ENCODE peak calls at places on chromosomes 3 and 15, in nine cellular contexts. O, E, D, T, F, W, U, V and N are unnamed samples.

GRCh38 chr3:106029941-106030619 is 161.3 kb upstream of the CBLB start:
- DNase-seq in V (no peak), W (no peak), U (peak), D (peak), T (no peak), F (no peak), O (no peak), E (no peak), N (no peak)

GRCh38 chr3:36548712-36549111 is 168.4 kb downstream of the STAC start:
- DNase-seq in W (no peak), T (no peak), U (no peak), E (no peak), O (no peak), F (no peak), V (no peak), D (no peak), N (no peak)

GRCh38 chr15:74315626-74316025 is 51.8 kb downstream of the CYP11A1 start:
- DNase-seq in V (no peak), D (no peak), W (no peak), U (no peak), F (no peak), T (no peak), O (no peak), E (no peak), N (no peak)

GRCh38 chr15:52097176-52097575 is 15.4 kb downstream of the BCL2L10 start:
- DNase-seq in F (no peak), E (no peak), V (no peak), W (no peak), O (no peak), U (no peak), T (no peak), D (no peak), N (no peak)

GRCh38 chr3:176219970-176220369 is 977.3 kb downstream of the TBL1XR1 start:
- DNase-seq in D (no peak), F (no peak), T (no peak), V (no peak), W (no peak), O (no peak), E (no peak), U (no peak), N (no peak)

GRCh38 chr3:14142567-14143270 is 17.9 kb downstream of the TMEM43 start:
- DNase-seq in V (no peak), W (peak), U (no peak), T (no peak), F (no peak), D (no peak), E (no peak), O (no peak), N (no peak)

GRCh38 chr3:167700046-167700445 is 34.6 kb downstream of the PDCD10 start:
- DNase-seq in F (no peak), E (no peak), W (no peak), T (peak), V (no peak), U (no peak), O (no peak), D (peak), N (no peak)

GRCh38 chr15:80160570-80161156 is 7.9 kb downstream of the FAH start:
- DNase-seq in F (peak), T (peak), U (peak), E (no peak), O (no peak), D (peak), V (peak), W (no peak), N (no peak)

GRCh38 chr3:135516143-135516542 is 449.4 kb upstream of the PPP2R3A start:
- DNase-seq in W (peak), E (no peak), T (peak), U (peak), D (peak), V (no peak), O (no peak), F (no peak), N (no peak)

GRCh38 chr3:188220988-188221818 is 67.2 kb downstream of the LPP start:
- DNase-seq in F (no peak), U (peak), T (peak), O (peak), V (no peak), E (no peak), D (peak), W (no peak), N (no peak)

GRCh38 chr15:59244337-59244736 is 37.7 kb downstream of the LDHAL6B start:
- DNase-seq in E (no peak), O (no peak), W (no peak), T (no peak), F (no peak), V (peak), D (no peak), U (no peak), N (no peak)

GRCh38 chr3:55439657-55440405 is 47.3 kb downstream of the WNT5A start:
- DNase-seq in U (no peak), T (no peak), O (no peak), W (no peak), D (no peak), F (no peak), E (no peak), V (no peak), N (no peak)

GRCh38 chr15:91186892-91187644 is 87.0 kb downstream of the SV2B start:
- DNase-seq in W (no peak), E (peak), V (no peak), T (peak), D (peak), F (peak), O (no peak), U (peak), N (no peak)

GRCh38 chr15:33068007-33068441 is 126.5 kb downstream of the FMN1 start:
- DNase-seq in U (peak), T (peak), F (no peak), W (peak), E (peak), D (peak), V (no peak), O (no peak), N (no peak)

GRCh38 chr3:108509263-108509662 is 1.1 kb downstream of the MYH15 start:
- DNase-seq in U (no peak), E (no peak), F (no peak), D (peak), O (no peak), W (no peak), V (no peak), T (no peak), N (no peak)

GRCh38 chr3:108509873-108510272 is 523 bp downstream of the MYH15 start:
- DNase-seq in D (no peak), E (no peak), F (peak), U (no peak), W (no peak), V (no peak), O (no peak), T (no peak), N (no peak)

GRCh38 chr3:108507887-108508286 is 2.5 kb downstream of the MYH15 start:
- DNase-seq in W (no peak), O (no peak), F (no peak), T (no peak), U (no peak), V (no peak), E (no peak), D (no peak), N (no peak)

GRCh38 chr3:108503722-108504121 is 6.7 kb downstream of the MYH15 start:
- DNase-seq in E (no peak), T (no peak), D (no peak), W (no peak), V (no peak), O (no peak), F (no peak), U (no peak), N (no peak)

DNA sequence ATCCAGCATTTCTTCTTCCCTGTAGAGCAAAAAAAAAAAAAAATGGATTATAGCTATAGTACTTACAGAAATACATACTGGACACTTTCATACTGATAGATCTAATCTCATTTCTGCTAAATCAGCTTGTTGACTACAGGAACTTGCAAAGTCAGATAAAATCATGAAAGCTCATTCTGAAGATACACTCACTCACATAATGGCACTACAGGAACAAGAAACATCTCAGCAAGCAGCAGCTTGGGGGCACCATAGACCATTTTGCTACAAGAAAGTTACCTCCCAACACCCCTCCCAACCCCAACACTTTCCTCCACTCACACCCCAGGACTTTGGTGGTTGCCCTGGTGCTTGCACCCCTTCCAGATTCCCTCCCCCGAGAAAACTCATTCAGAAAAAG is 4.6 kb downstream of the MYH15 start:
- DNase-seq in T (no peak), O (no peak), V (no peak), E (no peak), W (no peak), F (no peak), D (no peak), U (no peak), N (no peak)
- TF ChIP-seq CTCF in T (no peak), O (no peak), V (no peak), E (no peak), W (no peak), F (no peak), D (no peak), U (no peak), N (no peak)

GRCh38 chr3:98657429-98657828 is 64.0 kb upstream of the CPOX start:
- DNase-seq in V (no peak), W (peak), F (no peak), O (no peak), U (no peak), E (peak), D (peak), T (no peak), N (no peak)
- TF ChIP-seq CTCF in V (peak), W (no peak), F (no peak), O (no peak), U (peak), E (no peak), D (no peak), T (no peak), N (no peak)

DNA sequence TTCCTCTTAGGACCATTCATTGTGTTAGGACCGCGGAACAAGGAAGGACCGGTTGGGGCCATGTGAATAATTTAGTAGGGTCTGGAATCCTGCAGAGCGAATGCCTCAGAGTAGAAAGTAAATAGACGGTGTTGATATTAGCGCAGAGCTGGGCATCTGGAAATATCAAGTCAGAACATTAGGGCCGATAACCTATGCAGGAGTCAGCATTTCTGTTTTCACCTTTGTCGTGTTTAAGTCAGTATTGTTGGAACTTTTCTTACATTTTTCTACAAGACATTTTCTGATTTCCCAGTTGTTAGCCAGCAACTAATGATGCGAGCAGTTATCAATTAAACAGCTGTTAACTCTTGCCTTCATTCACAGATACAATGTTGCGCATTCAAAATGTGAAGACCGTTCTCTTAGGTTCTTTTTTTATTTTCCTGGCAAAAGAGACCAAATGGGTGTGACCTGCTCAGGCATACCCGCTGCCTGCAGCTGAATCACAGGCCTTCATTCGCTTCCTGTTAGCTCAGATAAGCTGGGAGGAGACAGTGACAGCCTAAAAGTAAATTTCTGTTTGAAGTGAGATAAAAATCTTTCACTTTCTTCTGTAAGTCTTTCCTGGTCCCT is 964 bp upstream of the PKM start:
- DNase-seq in D (peak), V (no peak), O (no peak), E (no peak), W (no peak), F (peak), U (peak), T (peak), N (no peak)
- TF ChIP-seq CTCF in D (no peak), V (no peak), O (no peak), E (no peak), W (no peak), F (no peak), U (no peak), T (no peak), N (no peak)

DNA sequence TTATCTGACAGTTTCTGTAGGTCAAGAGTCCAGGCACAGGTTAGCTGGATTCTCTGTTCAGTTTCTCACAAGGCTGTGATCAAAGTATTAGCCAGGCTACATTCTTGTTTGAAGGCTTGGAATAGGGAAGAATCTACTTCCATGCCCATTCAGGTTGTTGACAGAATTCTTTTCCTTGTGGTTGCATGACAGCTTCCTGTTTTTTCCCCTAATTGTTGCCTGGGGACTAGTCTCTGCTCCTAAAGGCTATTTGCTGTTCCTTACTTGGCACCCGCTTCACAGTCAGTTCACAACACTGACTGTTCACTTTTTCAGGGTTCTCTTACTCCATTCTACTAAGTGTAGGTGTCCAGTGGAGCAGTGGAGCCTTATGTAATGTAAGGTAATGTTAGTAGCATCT is 115.4 kb upstream of the GBE1 start:
- DNase-seq in O (no peak), T (peak), F (no peak), U (no peak), E (no peak), D (no peak), V (no peak), W (no peak), N (no peak)
- TF ChIP-seq CTCF in O (no peak), T (no peak), F (no peak), U (no peak), E (no peak), D (no peak), V (no peak), W (no peak), N (no peak)

GRCh38 chr3:5568451-5568850 is 380.9 kb downstream of the EDEM1 start:
- DNase-seq in W (peak), F (peak), V (no peak), U (no peak), D (no peak), E (peak), T (no peak), O (no peak), N (no peak)
- TF ChIP-seq CTCF in W (no peak), F (peak), V (peak), U (no peak), D (no peak), E (peak), T (no peak), O (no peak), N (no peak)

GRCh38 chr3:174346571-174346970 is 512.6 kb upstream of the NAALADL2 start:
- DNase-seq in U (no peak), E (no peak), T (no peak), W (no peak), D (no peak), O (no peak), V (no peak), F (no peak), N (no peak)

GRCh38 chr3:174342206-174342605 is 516.9 kb upstream of the NAALADL2 start:
- DNase-seq in V (no peak), F (no peak), O (no peak), W (no peak), D (no peak), E (no peak), U (no peak), T (peak), N (no peak)

GRCh38 chr3:174337227-174337626 is 521.9 kb upstream of the NAALADL2 start:
- DNase-seq in W (no peak), O (no peak), D (no peak), F (no peak), E (no peak), T (no peak), U (no peak), V (no peak), N (no peak)

GRCh38 chr3:174341014-174341413 is 518.1 kb upstream of the NAALADL2 start:
- DNase-seq in O (no peak), U (no peak), F (no peak), T (no peak), D (no peak), V (no peak), E (no peak), W (no peak), N (no peak)

GRCh38 chr3:174342941-174343431 is 516.1 kb upstream of the NAALADL2 start:
- DNase-seq in E (no peak), V (no peak), W (no peak), F (no peak), D (peak), U (peak), T (peak), O (no peak), N (no peak)
- TF ChIP-seq CTCF in E (no peak), V (no peak), W (no peak), F (no peak), D (peak), U (no peak), T (peak), O (no peak), N (no peak)

GRCh38 chr3:49629451-49629850 is 44.7 kb upstream of the APEH start:
- DNase-seq in O (no peak), T (no peak), W (no peak), V (no peak), D (no peak), E (no peak), U (no peak), F (no peak), N (no peak)

GRCh38 chr3:49627634-49628033 is 46.5 kb upstream of the APEH start:
- DNase-seq in F (no peak), T (no peak), O (no peak), U (no peak), V (no peak), D (no peak), E (no peak), W (no peak), N (no peak)

GRCh38 chr3:49628249-49628648 is 45.9 kb upstream of the APEH start:
- DNase-seq in F (no peak), U (no peak), E (no peak), D (no peak), W (no peak), V (no peak), O (no peak), T (no peak), N (no peak)

GRCh38 chr3:49630784-49631183 is 43.4 kb upstream of the APEH start:
- DNase-seq in V (no peak), U (no peak), W (no peak), F (no peak), E (no peak), D (no peak), O (no peak), T (no peak), N (no peak)

DNA sequence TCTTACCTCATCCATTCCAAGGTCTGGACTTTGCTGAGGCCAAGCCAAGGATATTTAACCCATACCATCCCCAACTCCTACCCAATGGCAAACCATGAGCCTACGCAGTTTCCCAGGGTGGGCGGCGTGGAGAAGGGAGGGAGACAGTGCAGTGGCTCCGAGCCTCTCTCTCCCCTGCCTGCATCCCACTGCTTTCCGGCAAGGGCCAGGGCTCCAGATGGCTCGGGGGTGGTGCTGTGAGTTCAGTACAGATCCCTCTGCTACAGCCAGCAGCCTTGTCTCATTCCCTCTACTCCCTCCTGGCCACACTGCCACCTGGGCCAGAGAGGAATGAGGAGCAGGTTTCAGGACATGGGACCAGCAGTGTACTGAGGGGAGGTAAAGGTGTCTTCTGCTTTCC is 44.3 kb upstream of the APEH start:
- DNase-seq in W (no peak), O (no peak), E (no peak), T (no peak), U (no peak), D (no peak), F (no peak), V (no peak), N (no peak)
- TF ChIP-seq CTCF in W (no peak), O (no peak), E (no peak), T (no peak), U (no peak), D (no peak), F (no peak), V (no peak), N (no peak)

GRCh38 chr15:29259233-29259632 is 10.4 kb downstream of the NSMCE3 start:
- DNase-seq in D (no peak), F (no peak), O (no peak), T (no peak), U (no peak), E (no peak), W (no peak), V (no peak), N (no peak)
- TF ChIP-seq CTCF in D (no peak), F (no peak), O (no peak), T (no peak), U (peak), E (no peak), W (no peak), V (peak), N (no peak)